ENCODE peak calls at places on chromosomes 1 and 21, in four cellular contexts. One of them, this sample, is unnamed.

GRCh38 chr21:36697473-36698159 is 1.3 kb upstream of the SIM2 start:
- DNase-seq in NCI-H345: no peak
- DNase-seq in H1: peak; percentile 78
- DNase-seq in GM12892: peak; percentile 24
- DNase-seq in this sample: no peak

GRCh38 chr21:15227919-15228318 is 163.1 kb upstream of the NRIP1 start:
- DNase-seq in NCI-H345: no peak
- DNase-seq in H1: no peak
- DNase-seq in GM12892: no peak
- DNase-seq in this sample: no peak

GRCh38 chr21:42279341-42279871 is 35.8 kb downstream of the TFF3 start:
- DNase-seq in NCI-H345: no peak
- DNase-seq in H1: no peak
- DNase-seq in GM12892: no peak
- DNase-seq in this sample: no peak

GRCh38 chr1:215603319-215603718 is 36.2 kb downstream of the KCTD3 start:
- DNase-seq in NCI-H345: no peak
- DNase-seq in H1: no peak
- DNase-seq in GM12892: no peak
- DNase-seq in this sample: no peak

GRCh38 chr1:12386130-12386529 is 156.3 kb downstream of the VPS13D start:
- DNase-seq in NCI-H345: no peak
- DNase-seq in H1: no peak
- DNase-seq in GM12892: no peak
- DNase-seq in this sample: no peak

GRCh38 chr1:12555411-12556367 is 62.3 kb downstream of the DHRS3 start:
- DNase-seq in NCI-H345: no peak
- DNase-seq in H1: no peak
- DNase-seq in GM12892: no peak
- DNase-seq in this sample: no peak

GRCh38 chr1:156848461-156849150 is 10.3 kb downstream of the INSRR start:
- DNase-seq in NCI-H345: no peak
- DNase-seq in H1: peak; percentile 78
- DNase-seq in GM12892: no peak
- DNase-seq in this sample: no peak

GRCh38 chr21:45305831-45306230 is 18.1 kb upstream of the POFUT2 start:
- DNase-seq in NCI-H345: no peak
- DNase-seq in H1: no peak
- DNase-seq in GM12892: no peak
- DNase-seq in this sample: no peak

GRCh38 chr1:87284456-87285240 is 44.0 kb upstream of the LMO4 start:
- DNase-seq in NCI-H345: no peak
- DNase-seq in H1: no peak
- DNase-seq in GM12892: no peak
- DNase-seq in this sample: no peak

GRCh38 chr1:11690669-11691301 is 725 bp upstream of the DRAXIN start:
- DNase-seq in NCI-H345: peak; percentile 27
- DNase-seq in H1: no peak
- DNase-seq in GM12892: no peak
- DNase-seq in this sample: no peak

GRCh38 chr1:225852413-225853119 is 29.6 kb downstream of the TMEM63A start:
- DNase-seq in NCI-H345: no peak
- DNase-seq in H1: no peak
- DNase-seq in GM12892: no peak
- DNase-seq in this sample: no peak

GRCh38 chr21:24280591-24280990 is 1326.7 kb downstream of the MRPL39 start:
- DNase-seq in NCI-H345: no peak
- DNase-seq in H1: no peak
- DNase-seq in GM12892: no peak
- DNase-seq in this sample: no peak

GRCh38 chr1:211326528-211327340 is at the start of gene TRAF5:
- DNase-seq in NCI-H345: peak; percentile 50
- DNase-seq in H1: peak; percentile 82
- DNase-seq in GM12892: peak; percentile 52
- DNase-seq in this sample: no peak

GRCh38 chr1:245129811-245130210 is 25.0 kb upstream of the KIF26B start:
- DNase-seq in NCI-H345: no peak
- DNase-seq in H1: no peak
- DNase-seq in GM12892: no peak
- DNase-seq in this sample: no peak